ENCODE peak calls at places on chromosomes 11 and 22, in six cellular contexts. T is left kidney; W is stimulated activated CD4-positive, alpha-beta T cell treated with anti-CD3 and anti-CD28 coated beads, Interleukin-2, amount 100 ng/mL, for 48 hours; D is stimulated activated CD8-positive, alpha-beta memory T cell treated with anti-CD3 and anti-CD28 coated beads, Interleukin-4, amount 100 ng/mL, for 1 hour; H is B cell; C is MM.1S. K is an unnamed sample.

GRCh38 chr22:31272522-31273446 is 19.5 kb downstream of the PIK3IP1 start:
- DNase-seq in T (peak; percentile 89), W (no peak), D (no peak), H (peak; percentile 49), C (peak; percentile 59), K (peak; percentile 23)

GRCh38 chr11:82682003-82682751 is 51.5 kb downstream of the FAM181B start:
- DNase-seq in T (peak; percentile 71), W (no peak), D (no peak), H (no peak), C (peak; percentile 77), K (peak; percentile 11)

GRCh38 chr11:2742201-2742600 is 42.4 kb upstream of the KCNQ1OT1 start:
- DNase-seq in T (no peak), W (no peak), D (no peak), H (no peak), C (no peak), K (no peak)

GRCh38 chr22:26086359-26086758 is 82.9 kb upstream of the SEZ6L start:
- DNase-seq in T (peak; percentile 2), W (no peak), D (no peak), H (no peak), C (no peak), K (peak; percentile 29)

GRCh38 chr22:46815559-46815895 is 53.1 kb downstream of the TBC1D22A start:
- DNase-seq in T (no peak), W (no peak), D (no peak), H (no peak), C (no peak), K (no peak)

GRCh38 chr11:20112291-20113146 is 47.8 kb downstream of the DBX1 start:
- DNase-seq in T (peak; percentile 20), W (no peak), D (no peak), H (no peak), C (no peak), K (no peak)

GRCh38 chr22:17213976-17214375 is 5.3 kb downstream of the ADA2 start:
- DNase-seq in T (peak; percentile 68), W (peak; percentile 45), D (peak; percentile 24), H (peak; percentile 56), C (peak; percentile 18), K (no peak)

GRCh38 chr22:38707346-38707745 is 1.6 kb downstream of the GTPBP1 start:
- DNase-seq in T (no peak), W (no peak), D (no peak), H (no peak), C (no peak), K (no peak)

GRCh38 chr11:91813263-91813662 is 411.4 kb upstream of the FAT3 start:
- DNase-seq in T (no peak), W (no peak), D (no peak), H (no peak), C (no peak), K (no peak)

GRCh38 chr11:70073881-70074371 is 4.2 kb upstream of the ANO1 start:
- DNase-seq in T (peak; percentile 83), W (no peak), D (no peak), H (peak; percentile 29), C (no peak), K (no peak)